ENCODE peak calls at places on chromosomes 3 and 15, in eight cellular contexts. One of them, this sample, is unnamed.

GRCh38 chr3:195120199-195120556 is 150.8 kb downstream of the XXYLT1 start:
- DNase-seq in stimulated activated CD8-positive, alpha-beta memory T cell treated with anti-CD3 and anti-CD28 coated beads, Interleukin-2, amount 100 ng/mL, for 48 hours: no peak
- DNase-seq in left ventricle myocardium inferior: no peak
- DNase-seq in fibroblast of the conjunctiva: no peak
- DNase-seq in CD8-positive, alpha-beta memory T cell: no peak
- DNase-seq in NCI-H2107: no peak
- DNase-seq in epithelial cell of proximal tubule: no peak
- DNase-seq in H9: no peak
- DNase-seq in this sample: no peak

GRCh38 chr3:196241704-196242103 is 25.4 kb downstream of the SLC51A start:
- DNase-seq in stimulated activated CD8-positive, alpha-beta memory T cell treated with anti-CD3 and anti-CD28 coated beads, Interleukin-2, amount 100 ng/mL, for 48 hours: no peak
- DNase-seq in left ventricle myocardium inferior: no peak
- DNase-seq in fibroblast of the conjunctiva: no peak
- DNase-seq in CD8-positive, alpha-beta memory T cell: no peak
- DNase-seq in NCI-H2107: no peak
- DNase-seq in epithelial cell of proximal tubule: no peak
- DNase-seq in H9: no peak
- DNase-seq in this sample: no peak

GRCh38 chr3:149037684-149038083 is 46.3 kb downstream of the GYG1 start:
- DNase-seq in stimulated activated CD8-positive, alpha-beta memory T cell treated with anti-CD3 and anti-CD28 coated beads, Interleukin-2, amount 100 ng/mL, for 48 hours: no peak
- DNase-seq in left ventricle myocardium inferior: no peak
- DNase-seq in fibroblast of the conjunctiva: no peak
- DNase-seq in CD8-positive, alpha-beta memory T cell: no peak
- DNase-seq in NCI-H2107: no peak
- DNase-seq in epithelial cell of proximal tubule: no peak
- DNase-seq in H9: no peak
- DNase-seq in this sample: no peak

GRCh38 chr15:96038650-96039049 is 291.9 kb upstream of the NR2F2 start:
- DNase-seq in stimulated activated CD8-positive, alpha-beta memory T cell treated with anti-CD3 and anti-CD28 coated beads, Interleukin-2, amount 100 ng/mL, for 48 hours: no peak
- DNase-seq in left ventricle myocardium inferior: no peak
- DNase-seq in fibroblast of the conjunctiva: no peak
- DNase-seq in CD8-positive, alpha-beta memory T cell: no peak
- DNase-seq in NCI-H2107: no peak
- DNase-seq in epithelial cell of proximal tubule: no peak
- DNase-seq in H9: no peak
- DNase-seq in this sample: no peak

GRCh38 chr3:42425736-42426407 is 15.5 kb upstream of the LYZL4 start:
- DNase-seq in stimulated activated CD8-positive, alpha-beta memory T cell treated with anti-CD3 and anti-CD28 coated beads, Interleukin-2, amount 100 ng/mL, for 48 hours: no peak
- DNase-seq in left ventricle myocardium inferior: no peak
- DNase-seq in fibroblast of the conjunctiva: no peak
- DNase-seq in CD8-positive, alpha-beta memory T cell: no peak
- DNase-seq in NCI-H2107: no peak
- DNase-seq in epithelial cell of proximal tubule: no peak
- DNase-seq in H9: no peak
- DNase-seq in this sample: no peak

GRCh38 chr15:64921711-64922110 is 10.0 kb downstream of the ANKDD1A start:
- DNase-seq in stimulated activated CD8-positive, alpha-beta memory T cell treated with anti-CD3 and anti-CD28 coated beads, Interleukin-2, amount 100 ng/mL, for 48 hours: no peak
- DNase-seq in left ventricle myocardium inferior: no peak
- DNase-seq in fibroblast of the conjunctiva: no peak
- DNase-seq in CD8-positive, alpha-beta memory T cell: no peak
- DNase-seq in NCI-H2107: no peak
- DNase-seq in epithelial cell of proximal tubule: no peak
- DNase-seq in H9: no peak
- DNase-seq in this sample: no peak

GRCh38 chr3:95154775-95155174 is 1091.9 kb downstream of the NSUN3 start:
- DNase-seq in stimulated activated CD8-positive, alpha-beta memory T cell treated with anti-CD3 and anti-CD28 coated beads, Interleukin-2, amount 100 ng/mL, for 48 hours: no peak
- DNase-seq in left ventricle myocardium inferior: no peak
- DNase-seq in fibroblast of the conjunctiva: no peak
- DNase-seq in CD8-positive, alpha-beta memory T cell: no peak
- DNase-seq in NCI-H2107: no peak
- DNase-seq in epithelial cell of proximal tubule: no peak
- DNase-seq in H9: no peak
- DNase-seq in this sample: no peak

GRCh38 chr15:85419200-85419599 is 38.8 kb downstream of the AKAP13 start:
- DNase-seq in stimulated activated CD8-positive, alpha-beta memory T cell treated with anti-CD3 and anti-CD28 coated beads, Interleukin-2, amount 100 ng/mL, for 48 hours: no peak
- DNase-seq in left ventricle myocardium inferior: no peak
- DNase-seq in fibroblast of the conjunctiva: no peak
- DNase-seq in CD8-positive, alpha-beta memory T cell: no peak
- DNase-seq in NCI-H2107: no peak
- DNase-seq in epithelial cell of proximal tubule: no peak
- DNase-seq in H9: no peak
- DNase-seq in this sample: no peak

GRCh38 chr15:39171944-39172368 is 408.9 kb upstream of the THBS1 start:
- DNase-seq in stimulated activated CD8-positive, alpha-beta memory T cell treated with anti-CD3 and anti-CD28 coated beads, Interleukin-2, amount 100 ng/mL, for 48 hours: peak
- DNase-seq in left ventricle myocardium inferior: peak
- DNase-seq in fibroblast of the conjunctiva: peak
- DNase-seq in CD8-positive, alpha-beta memory T cell: no peak
- DNase-seq in NCI-H2107: peak
- DNase-seq in epithelial cell of proximal tubule: peak
- DNase-seq in H9: peak
- DNase-seq in this sample: peak

GRCh38 chr3:23668430-23668904 is 137.3 kb upstream of the UBE2E1 start:
- DNase-seq in stimulated activated CD8-positive, alpha-beta memory T cell treated with anti-CD3 and anti-CD28 coated beads, Interleukin-2, amount 100 ng/mL, for 48 hours: no peak
- DNase-seq in left ventricle myocardium inferior: no peak
- DNase-seq in fibroblast of the conjunctiva: peak
- DNase-seq in CD8-positive, alpha-beta memory T cell: no peak
- DNase-seq in NCI-H2107: no peak
- DNase-seq in epithelial cell of proximal tubule: peak
- DNase-seq in H9: no peak
- DNase-seq in this sample: no peak

GRCh38 chr3:179149239-179149887 is 1.2 kb downstream of the PIK3CA start:
- DNase-seq in stimulated activated CD8-positive, alpha-beta memory T cell treated with anti-CD3 and anti-CD28 coated beads, Interleukin-2, amount 100 ng/mL, for 48 hours: peak
- DNase-seq in left ventricle myocardium inferior: no peak
- DNase-seq in fibroblast of the conjunctiva: no peak
- DNase-seq in CD8-positive, alpha-beta memory T cell: no peak
- DNase-seq in NCI-H2107: peak
- DNase-seq in epithelial cell of proximal tubule: no peak
- DNase-seq in H9: no peak
- DNase-seq in this sample: peak

GRCh38 chr3:45712434-45713110 is 23.4 kb downstream of the SACM1L start:
- DNase-seq in stimulated activated CD8-positive, alpha-beta memory T cell treated with anti-CD3 and anti-CD28 coated beads, Interleukin-2, amount 100 ng/mL, for 48 hours: no peak
- DNase-seq in left ventricle myocardium inferior: no peak
- DNase-seq in fibroblast of the conjunctiva: no peak
- DNase-seq in CD8-positive, alpha-beta memory T cell: no peak
- DNase-seq in NCI-H2107: no peak
- DNase-seq in epithelial cell of proximal tubule: no peak
- DNase-seq in H9: no peak
- DNase-seq in this sample: no peak

GRCh38 chr15:71295242-71296031 is 180.2 kb downstream of the THSD4 start:
- DNase-seq in stimulated activated CD8-positive, alpha-beta memory T cell treated with anti-CD3 and anti-CD28 coated beads, Interleukin-2, amount 100 ng/mL, for 48 hours: no peak
- DNase-seq in left ventricle myocardium inferior: no peak
- DNase-seq in fibroblast of the conjunctiva: peak
- DNase-seq in CD8-positive, alpha-beta memory T cell: no peak
- DNase-seq in NCI-H2107: no peak
- DNase-seq in epithelial cell of proximal tubule: peak
- DNase-seq in H9: no peak
- DNase-seq in this sample: peak

GRCh38 chr3:99394831-99395733 is 243.3 kb upstream of the COL8A1 start:
- DNase-seq in stimulated activated CD8-positive, alpha-beta memory T cell treated with anti-CD3 and anti-CD28 coated beads, Interleukin-2, amount 100 ng/mL, for 48 hours: no peak
- DNase-seq in left ventricle myocardium inferior: no peak
- DNase-seq in fibroblast of the conjunctiva: peak
- DNase-seq in CD8-positive, alpha-beta memory T cell: no peak
- DNase-seq in NCI-H2107: no peak
- DNase-seq in epithelial cell of proximal tubule: peak
- DNase-seq in H9: no peak
- DNase-seq in this sample: no peak

GRCh38 chr3:126031981-126032471 is 51.9 kb downstream of the SLC41A3 start:
- DNase-seq in stimulated activated CD8-positive, alpha-beta memory T cell treated with anti-CD3 and anti-CD28 coated beads, Interleukin-2, amount 100 ng/mL, for 48 hours: no peak
- DNase-seq in left ventricle myocardium inferior: no peak
- DNase-seq in fibroblast of the conjunctiva: no peak
- DNase-seq in CD8-positive, alpha-beta memory T cell: no peak
- DNase-seq in NCI-H2107: no peak
- DNase-seq in epithelial cell of proximal tubule: no peak
- DNase-seq in H9: peak
- DNase-seq in this sample: peak

GRCh38 chr3:156307704-156308103 is 187.3 kb downstream of the KCNAB1 start:
- DNase-seq in stimulated activated CD8-positive, alpha-beta memory T cell treated with anti-CD3 and anti-CD28 coated beads, Interleukin-2, amount 100 ng/mL, for 48 hours: no peak
- DNase-seq in left ventricle myocardium inferior: peak
- DNase-seq in fibroblast of the conjunctiva: peak
- DNase-seq in CD8-positive, alpha-beta memory T cell: no peak
- DNase-seq in NCI-H2107: no peak
- DNase-seq in epithelial cell of proximal tubule: no peak
- DNase-seq in H9: no peak
- DNase-seq in this sample: peak

GRCh38 chr3:148211725-148212124 is 486.0 kb upstream of the AGTR1 start:
- DNase-seq in stimulated activated CD8-positive, alpha-beta memory T cell treated with anti-CD3 and anti-CD28 coated beads, Interleukin-2, amount 100 ng/mL, for 48 hours: no peak
- DNase-seq in left ventricle myocardium inferior: no peak
- DNase-seq in fibroblast of the conjunctiva: no peak
- DNase-seq in CD8-positive, alpha-beta memory T cell: no peak
- DNase-seq in NCI-H2107: no peak
- DNase-seq in epithelial cell of proximal tubule: peak
- DNase-seq in H9: no peak
- DNase-seq in this sample: peak

GRCh38 chr3:74267126-74267525 is 347.3 kb downstream of the CNTN3 start:
- DNase-seq in stimulated activated CD8-positive, alpha-beta memory T cell treated with anti-CD3 and anti-CD28 coated beads, Interleukin-2, amount 100 ng/mL, for 48 hours: no peak
- DNase-seq in left ventricle myocardium inferior: no peak
- DNase-seq in fibroblast of the conjunctiva: no peak
- DNase-seq in CD8-positive, alpha-beta memory T cell: no peak
- DNase-seq in NCI-H2107: no peak
- DNase-seq in epithelial cell of proximal tubule: peak
- DNase-seq in H9: no peak
- DNase-seq in this sample: no peak

GRCh38 chr15:48112242-48112641 is 8.5 kb upstream of the SLC24A5 start:
- DNase-seq in stimulated activated CD8-positive, alpha-beta memory T cell treated with anti-CD3 and anti-CD28 coated beads, Interleukin-2, amount 100 ng/mL, for 48 hours: no peak
- DNase-seq in left ventricle myocardium inferior: no peak
- DNase-seq in fibroblast of the conjunctiva: no peak
- DNase-seq in CD8-positive, alpha-beta memory T cell: no peak
- DNase-seq in NCI-H2107: no peak
- DNase-seq in epithelial cell of proximal tubule: no peak
- DNase-seq in H9: peak
- DNase-seq in this sample: no peak

GRCh38 chr15:72009207-72009606 is 108.7 kb downstream of the MYO9A start:
- DNase-seq in stimulated activated CD8-positive, alpha-beta memory T cell treated with anti-CD3 and anti-CD28 coated beads, Interleukin-2, amount 100 ng/mL, for 48 hours: no peak
- DNase-seq in left ventricle myocardium inferior: no peak
- DNase-seq in fibroblast of the conjunctiva: no peak
- DNase-seq in CD8-positive, alpha-beta memory T cell: no peak
- DNase-seq in NCI-H2107: no peak
- DNase-seq in epithelial cell of proximal tubule: peak
- DNase-seq in H9: no peak
- DNase-seq in this sample: peak

GRCh38 chr3:116423945-116424344 is 21.3 kb downstream of the LSAMP start:
- DNase-seq in stimulated activated CD8-positive, alpha-beta memory T cell treated with anti-CD3 and anti-CD28 coated beads, Interleukin-2, amount 100 ng/mL, for 48 hours: no peak
- DNase-seq in left ventricle myocardium inferior: no peak
- DNase-seq in fibroblast of the conjunctiva: no peak
- DNase-seq in CD8-positive, alpha-beta memory T cell: no peak
- DNase-seq in NCI-H2107: no peak
- DNase-seq in epithelial cell of proximal tubule: no peak
- DNase-seq in H9: no peak
- DNase-seq in this sample: no peak

GRCh38 chr15:89673162-89673506 is 6.0 kb downstream of the PLIN1 start:
- DNase-seq in stimulated activated CD8-positive, alpha-beta memory T cell treated with anti-CD3 and anti-CD28 coated beads, Interleukin-2, amount 100 ng/mL, for 48 hours: no peak
- DNase-seq in left ventricle myocardium inferior: no peak
- DNase-seq in fibroblast of the conjunctiva: no peak
- DNase-seq in CD8-positive, alpha-beta memory T cell: no peak
- DNase-seq in NCI-H2107: no peak
- DNase-seq in epithelial cell of proximal tubule: no peak
- DNase-seq in H9: peak
- DNase-seq in this sample: no peak

GRCh38 chr3:174218011-174218410 is 641.1 kb upstream of the NAALADL2 start:
- DNase-seq in stimulated activated CD8-positive, alpha-beta memory T cell treated with anti-CD3 and anti-CD28 coated beads, Interleukin-2, amount 100 ng/mL, for 48 hours: no peak
- DNase-seq in left ventricle myocardium inferior: no peak
- DNase-seq in fibroblast of the conjunctiva: peak
- DNase-seq in CD8-positive, alpha-beta memory T cell: no peak
- DNase-seq in NCI-H2107: no peak
- DNase-seq in epithelial cell of proximal tubule: no peak
- DNase-seq in H9: no peak
- DNase-seq in this sample: no peak

GRCh38 chr3:81242871-81243270 is 518.6 kb downstream of the GBE1 start:
- DNase-seq in stimulated activated CD8-positive, alpha-beta memory T cell treated with anti-CD3 and anti-CD28 coated beads, Interleukin-2, amount 100 ng/mL, for 48 hours: no peak
- DNase-seq in left ventricle myocardium inferior: no peak
- DNase-seq in fibroblast of the conjunctiva: peak
- DNase-seq in CD8-positive, alpha-beta memory T cell: no peak
- DNase-seq in NCI-H2107: no peak
- DNase-seq in epithelial cell of proximal tubule: no peak
- DNase-seq in H9: no peak
- DNase-seq in this sample: no peak